ENCODE peak calls at places on chromosomes 2 and 18, in five cellular contexts. One of them, this sample, is unnamed. For H3K9me3, the result is how much of the 10 kb centered on the place peaks cover.

GRCh38 chr2:239734436-239735005 is 290.6 kb downstream of the NDUFA10 start:
- DNase-seq in IMR-90: no peak
- DNase-seq in fibroblast of lung: no peak
- DNase-seq in CD4-positive, alpha-beta memory T cell: no peak
- DNase-seq in lung: no peak
- DNase-seq in this sample: no peak

GRCh38 chr2:218985325-218986091 is 524 bp upstream of the FEV start:
- DNase-seq in IMR-90: no peak
- DNase-seq in fibroblast of lung: no peak
- DNase-seq in CD4-positive, alpha-beta memory T cell: no peak
- DNase-seq in lung: no peak
- DNase-seq in this sample: no peak

GRCh38 chr2:816278-816677 is 134.4 kb upstream of the SNTG2 start:
- DNase-seq in IMR-90: no peak
- DNase-seq in fibroblast of lung: no peak
- DNase-seq in CD4-positive, alpha-beta memory T cell: no peak
- DNase-seq in lung: no peak
- DNase-seq in this sample: no peak

GRCh38 chr2:24993797-24994196 is 22.0 kb upstream of the DNAJC27 start:
- DNase-seq in IMR-90: peak
- DNase-seq in fibroblast of lung: peak
- DNase-seq in CD4-positive, alpha-beta memory T cell: no peak
- DNase-seq in lung: no peak
- DNase-seq in this sample: no peak

GRCh38 chr2:192314800-192315481 is 120.2 kb upstream of the TMEFF2 start:
- DNase-seq in IMR-90: no peak
- DNase-seq in fibroblast of lung: no peak
- DNase-seq in CD4-positive, alpha-beta memory T cell: no peak
- DNase-seq in lung: no peak
- DNase-seq in this sample: no peak

GRCh38 chr2:38301969-38302702 is 74.9 kb downstream of the ATL2 start:
- DNase-seq in IMR-90: no peak
- DNase-seq in fibroblast of lung: no peak
- DNase-seq in CD4-positive, alpha-beta memory T cell: no peak
- DNase-seq in lung: no peak
- DNase-seq in this sample: no peak

GRCh38 chr18:63578357-63578958 is 8.7 kb upstream of the SERPINB13 start:
- DNase-seq in IMR-90: peak
- DNase-seq in fibroblast of lung: peak
- DNase-seq in CD4-positive, alpha-beta memory T cell: no peak
- DNase-seq in lung: no peak
- DNase-seq in this sample: no peak

GRCh38 chr2:63856302-63856600 is 14.6 kb downstream of the UGP2 start:
- DNase-seq in IMR-90: no peak
- DNase-seq in fibroblast of lung: no peak
- DNase-seq in CD4-positive, alpha-beta memory T cell: peak
- DNase-seq in lung: no peak
- DNase-seq in this sample: no peak

GRCh38 chr18:37499008-37499407 is 66.6 kb downstream of the CELF4 start:
- DNase-seq in IMR-90: no peak
- DNase-seq in fibroblast of lung: no peak
- DNase-seq in CD4-positive, alpha-beta memory T cell: no peak
- DNase-seq in lung: no peak
- DNase-seq in this sample: no peak

GRCh38 chr2:203690110-203691047 is 16.1 kb upstream of the CD28 start:
- DNase-seq in IMR-90: peak
- DNase-seq in fibroblast of lung: peak
- DNase-seq in CD4-positive, alpha-beta memory T cell: no peak
- DNase-seq in lung: no peak
- DNase-seq in this sample: no peak

GRCh38 chr2:1136071-1136470 is 185.4 kb downstream of the SNTG2 start:
- DNase-seq in IMR-90: peak
- DNase-seq in fibroblast of lung: no peak
- DNase-seq in CD4-positive, alpha-beta memory T cell: no peak
- DNase-seq in lung: no peak
- DNase-seq in this sample: no peak

GRCh38 chr18:9828794-9829712 is 56.7 kb upstream of the TXNDC2 start:
- DNase-seq in IMR-90: no peak
- DNase-seq in fibroblast of lung: no peak
- DNase-seq in CD4-positive, alpha-beta memory T cell: no peak
- DNase-seq in lung: no peak
- DNase-seq in this sample: peak

GRCh38 chr2:150476213-150476740 is 11.2 kb downstream of the RND3 start:
- DNase-seq in IMR-90: peak
- DNase-seq in fibroblast of lung: no peak
- DNase-seq in CD4-positive, alpha-beta memory T cell: no peak
- DNase-seq in lung: no peak
- DNase-seq in this sample: no peak

GRCh38 chr2:159996792-159997546 is 65.4 kb downstream of the PLA2R1 start:
- DNase-seq in IMR-90: no peak
- DNase-seq in fibroblast of lung: peak
- DNase-seq in CD4-positive, alpha-beta memory T cell: no peak
- DNase-seq in lung: no peak
- DNase-seq in this sample: no peak

GRCh38 chr2:181471227-181471626 is 14.0 kb downstream of the ITGA4 start:
- DNase-seq in IMR-90: peak
- DNase-seq in fibroblast of lung: peak
- DNase-seq in CD4-positive, alpha-beta memory T cell: peak
- DNase-seq in lung: no peak
- DNase-seq in this sample: no peak

GRCh38 chr18:79508565-79509535 is 113.1 kb downstream of the NFATC1 start:
- DNase-seq in IMR-90: no peak
- DNase-seq in fibroblast of lung: no peak
- DNase-seq in CD4-positive, alpha-beta memory T cell: no peak
- DNase-seq in lung: no peak
- DNase-seq in this sample: no peak

GRCh38 chr2:8310557-8311455 is 371.1 kb upstream of the ID2 start:
- DNase-seq in IMR-90: no peak
- DNase-seq in fibroblast of lung: no peak
- DNase-seq in CD4-positive, alpha-beta memory T cell: peak
- DNase-seq in lung: no peak
- DNase-seq in this sample: no peak

GRCh38 chr2:237669628-237670351 is 42.4 kb downstream of the LRRFIP1 start:
- DNase-seq in IMR-90: peak
- DNase-seq in fibroblast of lung: peak
- DNase-seq in CD4-positive, alpha-beta memory T cell: no peak
- DNase-seq in lung: peak
- DNase-seq in this sample: no peak

GRCh38 chr2:144516981-144517824 is 2.7 kb downstream of the ZEB2 start:
- DNase-seq in IMR-90: peak
- DNase-seq in fibroblast of lung: peak
- DNase-seq in CD4-positive, alpha-beta memory T cell: peak
- DNase-seq in lung: no peak
- DNase-seq in this sample: no peak

GRCh38 chr2:86048888-86049287 is 56.8 kb downstream of the POLR1A start:
- DNase-seq in IMR-90: no peak
- DNase-seq in fibroblast of lung: peak
- DNase-seq in CD4-positive, alpha-beta memory T cell: no peak
- DNase-seq in lung: no peak
- DNase-seq in this sample: no peak

GRCh38 chr18:66599190-66599589 is 4.7 kb downstream of the CDH19 start:
- DNase-seq in IMR-90: no peak
- DNase-seq in fibroblast of lung: peak
- DNase-seq in CD4-positive, alpha-beta memory T cell: no peak
- DNase-seq in lung: no peak
- DNase-seq in this sample: no peak

GRCh38 chr2:8145385-8145784 is 536.5 kb upstream of the ID2 start:
- DNase-seq in IMR-90: peak
- DNase-seq in fibroblast of lung: no peak
- DNase-seq in CD4-positive, alpha-beta memory T cell: no peak
- DNase-seq in lung: no peak
- DNase-seq in this sample: no peak

GRCh38 chr2:71990122-71990521 is 157.5 kb downstream of the CYP26B1 start:
- DNase-seq in IMR-90: no peak
- DNase-seq in fibroblast of lung: no peak
- DNase-seq in CD4-positive, alpha-beta memory T cell: no peak
- DNase-seq in lung: no peak
- DNase-seq in this sample: peak

GRCh38 chr2:198587726-198588125 is 783.3 kb downstream of the PLCL1 start:
- DNase-seq in IMR-90: no peak
- DNase-seq in fibroblast of lung: no peak
- DNase-seq in CD4-positive, alpha-beta memory T cell: no peak
- DNase-seq in lung: no peak
- DNase-seq in this sample: no peak

GRCh38 chr2:23595601-23596251 is 210.7 kb downstream of the KLHL29 start:
- DNase-seq in IMR-90: peak
- DNase-seq in fibroblast of lung: peak
- DNase-seq in CD4-positive, alpha-beta memory T cell: no peak
- DNase-seq in lung: peak
- DNase-seq in this sample: no peak

GRCh38 chr2:157725856-157726255 is 97.2 kb upstream of the ACVR1C start:
- DNase-seq in IMR-90: peak
- DNase-seq in fibroblast of lung: peak
- DNase-seq in CD4-positive, alpha-beta memory T cell: no peak
- DNase-seq in lung: no peak
- DNase-seq in this sample: no peak

GRCh38 chr2:120486946-120487345 is 141.0 kb downstream of the INHBB start:
- DNase-seq in IMR-90: peak
- DNase-seq in fibroblast of lung: no peak
- DNase-seq in CD4-positive, alpha-beta memory T cell: no peak
- DNase-seq in lung: no peak
- DNase-seq in this sample: no peak

GRCh38 chr2:42878581-42878980 is 86.2 kb upstream of the HAAO start:
- DNase-seq in IMR-90: peak
- DNase-seq in fibroblast of lung: peak
- DNase-seq in CD4-positive, alpha-beta memory T cell: no peak
- DNase-seq in lung: no peak
- DNase-seq in this sample: no peak

GRCh38 chr2:24568492-24568891 is 77.4 kb downstream of the NCOA1 start:
- DNase-seq in IMR-90: no peak
- DNase-seq in fibroblast of lung: no peak
- DNase-seq in CD4-positive, alpha-beta memory T cell: no peak
- DNase-seq in lung: no peak
- DNase-seq in this sample: no peak

GRCh38 chr2:67476808-67477790 is 80.0 kb downstream of the ETAA1 start:
- DNase-seq in IMR-90: peak
- DNase-seq in fibroblast of lung: peak
- DNase-seq in CD4-positive, alpha-beta memory T cell: no peak
- DNase-seq in lung: no peak
- DNase-seq in this sample: no peak

GRCh38 chr2:222256250-222256649 is 42.5 kb downstream of the PAX3 start:
- DNase-seq in IMR-90: no peak
- DNase-seq in fibroblast of lung: no peak
- DNase-seq in CD4-positive, alpha-beta memory T cell: no peak
- DNase-seq in lung: no peak
- DNase-seq in this sample: no peak

GRCh38 chr2:113848758-113849460 is 41.0 kb upstream of the ACTR3 start:
- DNase-seq in IMR-90: peak
- DNase-seq in fibroblast of lung: peak
- DNase-seq in CD4-positive, alpha-beta memory T cell: no peak
- DNase-seq in lung: no peak
- DNase-seq in this sample: no peak

GRCh38 chr2:200382883-200383282 is 76.4 kb downstream of the SPATS2L start:
- DNase-seq in IMR-90: no peak
- DNase-seq in fibroblast of lung: no peak
- DNase-seq in CD4-positive, alpha-beta memory T cell: no peak
- DNase-seq in lung: no peak
- DNase-seq in this sample: no peak
- H3K27ac ChIP-seq in IMR-90: no peak
- H3K27ac ChIP-seq in fibroblast of lung: no peak
- H3K27ac ChIP-seq in CD4-positive, alpha-beta memory T cell: no peak
- H3K27ac ChIP-seq in lung: no peak
- H3K27ac ChIP-seq in this sample: no peak

DNA sequence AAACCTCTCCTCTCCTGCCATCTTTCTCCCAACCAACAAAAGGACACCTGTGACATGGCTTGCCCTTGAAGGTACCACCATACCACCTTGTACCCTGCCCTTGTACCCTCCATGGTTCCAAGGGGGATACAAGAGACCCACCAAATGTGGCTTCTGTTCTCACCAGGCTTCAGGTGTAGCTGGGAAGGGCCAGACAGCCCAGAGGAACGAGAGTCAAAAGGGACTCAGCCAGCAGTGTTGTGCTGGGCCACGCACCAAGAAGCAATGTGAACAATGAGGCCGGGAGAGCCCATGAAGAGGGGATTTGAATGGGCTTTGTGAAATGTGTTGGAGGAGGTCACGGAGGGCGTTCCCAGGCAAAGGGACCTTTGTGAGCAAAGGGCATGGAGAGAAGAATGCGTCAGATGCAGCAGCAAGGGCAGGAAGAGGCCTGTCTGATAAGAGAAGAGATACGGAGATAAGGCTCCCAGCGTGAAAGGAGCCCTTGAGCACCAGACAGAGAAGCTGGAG is 48.6 kb downstream of the PLB1 start:
- DNase-seq in IMR-90: no peak
- DNase-seq in fibroblast of lung: no peak
- DNase-seq in CD4-positive, alpha-beta memory T cell: peak
- DNase-seq in lung: no peak
- DNase-seq in this sample: no peak
- H3K9me3 ChIP-seq in IMR-90: under half
- H3K9me3 ChIP-seq in fibroblast of lung: under half
- H3K9me3 ChIP-seq in CD4-positive, alpha-beta memory T cell: under half
- H3K9me3 ChIP-seq in lung: under half
- H3K9me3 ChIP-seq in this sample: under half

GRCh38 chr2:138531913-138532312 is 30.3 kb downstream of the SPOPL start:
- DNase-seq in IMR-90: no peak
- DNase-seq in fibroblast of lung: no peak
- DNase-seq in CD4-positive, alpha-beta memory T cell: no peak
- DNase-seq in lung: no peak
- DNase-seq in this sample: no peak
- H3K27ac ChIP-seq in IMR-90: no peak
- H3K27ac ChIP-seq in fibroblast of lung: no peak
- H3K27ac ChIP-seq in CD4-positive, alpha-beta memory T cell: no peak
- H3K27ac ChIP-seq in lung: no peak
- H3K27ac ChIP-seq in this sample: peak

GRCh38 chr2:220745682-220746081 is 826.4 kb downstream of the EPHA4 start:
- DNase-seq in IMR-90: no peak
- DNase-seq in fibroblast of lung: no peak
- DNase-seq in CD4-positive, alpha-beta memory T cell: no peak
- DNase-seq in lung: no peak
- DNase-seq in this sample: no peak

GRCh38 chr2:220747736-220748135 is 824.4 kb downstream of the EPHA4 start:
- DNase-seq in IMR-90: no peak
- DNase-seq in fibroblast of lung: no peak
- DNase-seq in CD4-positive, alpha-beta memory T cell: no peak
- DNase-seq in lung: no peak
- DNase-seq in this sample: no peak

GRCh38 chr2:220744861-220745260 is 827.2 kb downstream of the EPHA4 start:
- DNase-seq in IMR-90: peak
- DNase-seq in fibroblast of lung: no peak
- DNase-seq in CD4-positive, alpha-beta memory T cell: no peak
- DNase-seq in lung: no peak
- DNase-seq in this sample: no peak

GRCh38 chr2:220748875-220749479 is 823.1 kb downstream of the EPHA4 start:
- DNase-seq in IMR-90: no peak
- DNase-seq in fibroblast of lung: no peak
- DNase-seq in CD4-positive, alpha-beta memory T cell: no peak
- DNase-seq in lung: no peak
- DNase-seq in this sample: no peak

DNA sequence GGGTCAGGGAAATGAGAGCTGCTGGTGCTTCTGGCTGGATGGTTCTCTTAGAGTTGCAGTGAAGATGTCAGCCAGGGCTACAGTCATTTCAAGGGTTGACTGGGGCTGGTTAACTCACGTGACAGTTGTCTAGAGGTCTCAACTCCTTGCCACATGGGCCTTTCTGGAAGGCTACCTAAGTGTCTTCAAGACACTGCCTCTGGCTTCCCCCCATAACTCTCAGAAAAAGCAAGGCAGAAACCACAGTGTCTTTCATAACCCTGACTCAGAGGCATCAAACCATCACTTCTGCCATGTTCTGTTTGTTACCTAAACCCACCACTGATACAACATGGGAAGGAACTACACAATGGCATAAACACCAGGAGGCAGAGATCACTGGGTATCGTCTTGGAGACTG is 828.9 kb downstream of the EPHA4 start:
- DNase-seq in IMR-90: no peak
- DNase-seq in fibroblast of lung: no peak
- DNase-seq in CD4-positive, alpha-beta memory T cell: no peak
- DNase-seq in lung: no peak
- DNase-seq in this sample: no peak
- H3K9me3 ChIP-seq in IMR-90: under half
- H3K9me3 ChIP-seq in fibroblast of lung: under half
- H3K9me3 ChIP-seq in CD4-positive, alpha-beta memory T cell: under half
- H3K9me3 ChIP-seq in lung: under half
- H3K9me3 ChIP-seq in this sample: under half

This sample was measured in esophagus muscularis mucosa.